ENCODE peak calls at places on chromosomes 16 and 17, in six cellular contexts. Y, H, X, Z, O and U are unnamed samples.

GRCh38 chr17:81867123-81867951 is 3.8 kb downstream of the ARHGDIA start:
- DNase-seq in Y (no peak), H (no peak), X (no peak), Z (no peak), O (peak; percentile 82), U (peak; percentile 86)

GRCh38 chr17:32161506-32162365 is 19.4 kb downstream of the RHOT1 start:
- DNase-seq in Y (peak; percentile 58), H (no peak), X (no peak), Z (no peak), O (no peak), U (no peak)

GRCh38 chr16:84815446-84815845 is 4.3 kb upstream of the CRISPLD2 start:
- DNase-seq in Y (no peak), H (no peak), X (no peak), Z (no peak), O (no peak), U (no peak)

GRCh38 chr16:67917852-67918236 is 13.8 kb downstream of the CTRL start:
- DNase-seq in Y (no peak), H (no peak), X (peak; percentile 71), Z (no peak), O (peak; percentile 84), U (no peak)

GRCh38 chr17:82603981-82604448 is 44.2 kb downstream of the WDR45B start:
- DNase-seq in Y (no peak), H (no peak), X (no peak), Z (peak; percentile 83), O (peak; percentile 78), U (no peak)

GRCh38 chr17:40541060-40541872 is 24.0 kb downstream of the CCR7 start:
- DNase-seq in Y (no peak), H (peak; percentile 20), X (no peak), Z (peak; percentile 53), O (peak; percentile 18), U (no peak)

GRCh38 chr16:2147378-2147777 is 1.0 kb upstream of the RAB26 start:
- DNase-seq in Y (no peak), H (no peak), X (no peak), Z (no peak), O (no peak), U (no peak)

GRCh38 chr16:87836844-87837581 is 32.3 kb downstream of the SLC7A5 start:
- DNase-seq in Y (no peak), H (no peak), X (no peak), Z (no peak), O (peak; percentile 45), U (peak; percentile 51)

GRCh38 chr17:3667366-3668278 is 756 bp downstream of the TAX1BP3 start:
- DNase-seq in Y (peak; percentile 83), H (peak; percentile 94), X (peak; percentile 51), Z (peak; percentile 94), O (peak; percentile 92), U (peak; percentile 88)

GRCh38 chr17:18004901-18005305 is 32.2 kb downstream of the DRC3 start:
- DNase-seq in Y (no peak), H (no peak), X (no peak), Z (no peak), O (no peak), U (no peak)
- H3K9me3 ChIP-seq in Y (no peaks in the 10 kb centered on the region), H (no peaks in the 10 kb centered on the region), X (no peaks in the 10 kb centered on the region), Z (no peaks in the 10 kb centered on the region), O (no peaks in the 10 kb centered on the region), U (no peaks in the 10 kb centered on the region)

GRCh38 chr17:59785091-59785799 is 77.8 kb downstream of the VMP1 start:
- DNase-seq in Y (no peak), H (no peak), X (no peak), Z (no peak), O (no peak), U (no peak)
- H3K27ac ChIP-seq in Y (peak overlapping the region; percentile 84), H (peak overlapping the region; percentile 83), X (peak overlapping the region; percentile 92), Z (peak overlapping the region; percentile 82), O (peak overlapping the region; percentile 96), U (peak overlapping the region; percentile 95)

GRCh38 chr17:57833597-57833939 is 16.3 kb downstream of the MRPS23 start:
- DNase-seq in Y (no peak), H (no peak), X (no peak), Z (no peak), O (no peak), U (no peak)

GRCh38 chr17:57832711-57833596 is 16.9 kb downstream of the MRPS23 start:
- DNase-seq in Y (peak; percentile 30), H (peak; percentile 58), X (peak; percentile 61), Z (peak; percentile 87), O (peak; percentile 83), U (no peak)

GRCh38 chr17:57835333-57835900 is 14.4 kb downstream of the MRPS23 start:
- DNase-seq in Y (no peak), H (no peak), X (no peak), Z (no peak), O (no peak), U (no peak)

GRCh38 chr17:57832299-57832698 is 17.5 kb downstream of the MRPS23 start:
- DNase-seq in Y (no peak), H (no peak), X (no peak), Z (no peak), O (no peak), U (no peak)

DNA sequence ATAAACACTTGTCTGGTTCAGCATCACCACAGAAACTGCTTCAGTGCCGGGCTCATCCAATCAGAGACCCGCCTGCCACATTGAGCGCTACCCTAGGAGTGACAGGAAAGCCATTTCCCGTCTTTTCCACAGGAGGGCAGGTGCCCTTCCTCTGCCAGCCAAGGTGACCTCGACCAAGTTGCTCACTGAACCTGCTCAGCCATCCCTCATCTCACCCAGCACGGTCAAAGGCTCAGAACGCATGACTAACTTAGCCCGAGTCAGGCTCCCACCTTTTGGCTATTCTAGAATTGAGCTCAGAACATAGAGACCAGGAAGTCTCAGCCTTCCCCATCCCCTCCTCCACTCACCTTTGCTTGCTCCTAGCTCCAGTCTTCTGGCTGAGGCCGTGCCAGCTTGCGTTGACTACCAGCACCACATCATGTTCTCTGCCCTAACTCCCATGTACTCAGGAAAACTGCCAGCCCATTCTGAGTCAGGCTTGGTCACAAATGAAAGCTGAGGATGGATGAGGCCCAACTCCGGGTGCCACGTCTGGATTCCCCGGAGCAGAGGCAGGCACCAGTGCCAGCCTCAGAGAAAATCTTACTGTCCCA is 15.6 kb downstream of the MRPS23 start:
- DNase-seq in Y (no peak), H (no peak), X (no peak), Z (peak; percentile 96), O (peak; percentile 90), U (no peak)
- TF ChIP-seq CTCF in Y (peak; percentile 4), H (no peak), X (no peak), Z (no peak), O (no peak), U (no peak)

GRCh38 chr16:923184-923583 is 47.6 kb downstream of the LMF1 start:
- DNase-seq in Y (no peak), H (no peak), X (no peak), Z (no peak), O (no peak), U (no peak)
- H3K9me3 ChIP-seq in Y (peaks cover 73% of the 10 kb centered on the region), H (no peaks in the 10 kb centered on the region), X (no peaks in the 10 kb centered on the region), Z (no peaks in the 10 kb centered on the region), O (no peaks in the 10 kb centered on the region), U (no peaks in the 10 kb centered on the region)

DNA sequence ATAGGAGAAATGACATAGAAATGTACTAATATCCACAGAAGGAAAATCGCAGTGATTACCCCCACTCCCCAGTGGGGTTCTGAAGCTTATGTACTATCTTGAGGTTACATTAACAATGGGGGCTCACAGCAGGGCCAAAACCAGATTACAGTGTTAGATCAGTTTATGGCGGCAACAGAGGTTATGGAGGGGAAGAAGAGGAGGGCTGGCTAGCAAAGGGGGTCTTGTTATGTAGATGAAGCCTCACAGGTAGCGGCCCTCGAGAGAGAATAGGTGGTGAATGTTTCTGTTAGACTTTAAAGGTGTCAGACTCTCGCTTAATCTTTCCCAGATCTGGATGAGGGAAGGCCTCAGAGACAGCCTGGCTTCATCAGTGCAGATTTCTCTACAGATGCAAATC is 22.2 kb downstream of the RNF112 start:
- DNase-seq in Y (no peak), H (no peak), X (no peak), Z (no peak), O (no peak), U (no peak)
- H3K27ac ChIP-seq in Y (no peak overlapping the region), H (no peak overlapping the region), X (no peak overlapping the region), Z (no peak overlapping the region), O (no peak overlapping the region), U (no peak overlapping the region)